ENCODE peak calls at places on chromosomes 7 and 10, in nine cellular contexts. H is ovary, Q is endothelial cell of umbilical vein, F is A549, V is prostate gland, L is uterus, K is GM12892, D is suprapubic skin, G is Peyer's patch. E is an unnamed sample.
A peak's percentile ranks its signal among the peaks of the same experiment; 100 is the strongest.

GRCh38 chr10:132606536-132607316 is 69.1 kb downstream of the INPP5A start:
- DNase-seq in H (peak; percentile 82), Q (no peak), F (no peak), V (no peak), L (peak; percentile 73), K (no peak), D (peak; percentile 51), G (peak; percentile 49), E (no peak)

GRCh38 chr7:44979481-44980392 is 922 bp upstream of the MYO1G start:
- DNase-seq in H (no peak), Q (no peak), F (peak; percentile 40), V (no peak), L (no peak), K (no peak), D (peak; percentile 53), G (no peak), E (no peak)

GRCh38 chr10:4655406-4655805 is 170.6 kb upstream of the AKR1E2 start:
- DNase-seq in H (no peak), Q (no peak), F (no peak), V (no peak), L (no peak), K (no peak), D (no peak), G (no peak), E (no peak)

GRCh38 chr7:82039621-82040020 is 269.8 kb upstream of the HGF start:
- DNase-seq in H (no peak), Q (peak; percentile 53), F (no peak), V (no peak), L (no peak), K (no peak), D (no peak), G (no peak), E (no peak)

GRCh38 chr10:132883391-132883881 is 58.9 kb downstream of the CFAP46 start:
- DNase-seq in H (no peak), Q (no peak), F (no peak), V (no peak), L (peak; percentile 4), K (no peak), D (peak; percentile 30), G (peak; percentile 26), E (no peak)

GRCh38 chr7:85693326-85693725 is 506.5 kb upstream of the SEMA3D start:
- DNase-seq in H (no peak), Q (no peak), F (no peak), V (no peak), L (no peak), K (no peak), D (no peak), G (no peak), E (no peak)

GRCh38 chr7:101959829-101960228 is 142.4 kb downstream of the CUX1 start:
- DNase-seq in H (no peak), Q (no peak), F (no peak), V (peak; percentile 32), L (no peak), K (no peak), D (no peak), G (no peak), E (no peak)

GRCh38 chr10:49508654-49509053 is 30.3 kb downstream of the ERCC6 start:
- DNase-seq in H (no peak), Q (no peak), F (no peak), V (peak; percentile 15), L (no peak), K (no peak), D (no peak), G (no peak), E (no peak)

GRCh38 chr7:46178685-46179084 is 257.6 kb upstream of the IGFBP3 start:
- DNase-seq in H (no peak), Q (no peak), F (no peak), V (no peak), L (no peak), K (no peak), D (no peak), G (no peak), E (peak; percentile 44)

GRCh38 chr10:129927351-129928120 is 36.5 kb downstream of the EBF3 start:
- DNase-seq in H (no peak), Q (no peak), F (no peak), V (no peak), L (no peak), K (no peak), D (no peak), G (no peak), E (no peak)

GRCh38 chr10:97861924-97862323 is 12.3 kb downstream of the GOLGA7B start:
- DNase-seq in H (no peak), Q (no peak), F (no peak), V (no peak), L (no peak), K (no peak), D (no peak), G (no peak), E (no peak)

GRCh38 chr10:3467052-3467906 is 294.7 kb upstream of the PITRM1 start:
- DNase-seq in H (peak; percentile 65), Q (peak; percentile 99), F (peak; percentile 98), V (peak; percentile 68), L (peak; percentile 81), K (no peak), D (peak; percentile 96), G (peak; percentile 74), E (peak; percentile 27)

GRCh38 chr10:3470191-3470590 is 297.6 kb upstream of the PITRM1 start:
- DNase-seq in H (no peak), Q (no peak), F (no peak), V (no peak), L (no peak), K (no peak), D (no peak), G (no peak), E (no peak)

GRCh38 chr10:3471497-3471896 is 298.9 kb upstream of the PITRM1 start:
- DNase-seq in H (no peak), Q (no peak), F (no peak), V (no peak), L (no peak), K (no peak), D (no peak), G (peak; percentile 34), E (no peak)

GRCh38 chr10:3469639-3470020 is 297.0 kb upstream of the PITRM1 start:
- DNase-seq in H (no peak), Q (no peak), F (no peak), V (no peak), L (no peak), K (no peak), D (no peak), G (no peak), E (no peak)

DNA sequence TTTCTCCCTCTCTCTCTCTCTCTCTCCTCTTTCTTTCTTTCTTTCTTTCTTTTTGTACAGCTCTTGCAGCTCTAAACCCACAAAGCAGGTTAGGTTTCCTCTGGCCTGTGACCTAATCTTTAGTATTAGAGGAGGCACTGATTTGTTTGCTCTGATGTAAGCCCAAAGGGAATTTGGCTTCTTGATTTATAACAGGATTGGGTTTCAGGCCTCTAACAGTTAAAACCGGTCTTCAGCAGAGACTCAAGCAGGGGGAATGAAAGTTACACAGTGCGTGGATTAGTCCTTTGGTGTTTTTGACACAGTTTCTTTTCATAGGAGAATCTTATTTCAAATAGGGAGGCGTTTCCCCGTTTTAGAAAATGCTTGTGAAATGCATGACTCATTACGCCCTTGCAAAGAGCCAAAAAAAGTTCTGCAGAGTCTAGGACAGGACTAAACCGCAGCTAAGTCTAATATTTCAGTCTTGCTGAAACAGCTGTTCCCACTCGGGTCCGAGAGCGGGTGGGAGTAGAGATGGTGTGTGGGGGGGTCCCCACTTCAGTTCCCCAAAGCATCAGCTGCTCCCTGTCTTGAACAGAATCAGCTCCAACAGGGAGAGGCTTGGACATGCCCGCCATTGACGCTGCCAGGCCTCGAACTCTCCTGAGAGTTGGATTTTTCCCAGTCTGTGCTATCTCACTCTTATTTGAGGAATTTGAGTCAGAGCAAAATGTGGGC is 296.5 kb upstream of the PITRM1 start:
- DNase-seq in H (peak; percentile 41), Q (peak; percentile 75), F (peak; percentile 79), V (peak; percentile 63), L (peak; percentile 69), K (no peak), D (peak; percentile 78), G (no peak), E (peak; percentile 13)
- TF ChIP-seq POLR2A in H (no peak), Q (no peak), F (no peak), V (no peak), L (peak; percentile 38), K (no peak), D (peak; percentile 74), G (no peak), E (no peak)

DNA sequence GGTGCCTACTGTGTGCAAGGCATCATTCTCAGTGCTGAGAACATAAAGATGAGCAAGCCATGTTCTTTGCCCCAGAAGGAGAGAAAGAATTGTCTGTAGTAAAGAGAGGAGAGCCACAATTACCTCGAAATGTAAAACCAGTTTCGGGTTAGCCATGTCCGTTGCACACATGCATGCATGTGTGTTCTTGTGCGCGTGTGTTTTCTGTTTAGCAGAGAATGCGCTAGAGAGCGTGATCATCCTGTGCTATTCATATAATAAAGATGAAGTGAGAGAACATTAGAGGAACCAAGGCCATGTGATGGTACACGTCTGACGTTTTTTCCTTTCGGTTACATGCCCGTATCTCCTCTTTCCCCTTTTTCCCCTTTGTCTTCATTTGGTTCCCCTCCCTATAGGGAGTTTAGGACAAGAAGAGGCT is 158.2 kb downstream of the CELF2 start:
- DNase-seq in H (no peak), Q (no peak), F (no peak), V (no peak), L (no peak), K (no peak), D (no peak), G (peak; percentile 75), E (no peak)
- TF ChIP-seq POLR2A in H (no peak), Q (no peak), F (no peak), V (no peak), L (no peak), K (peak; percentile 52), D (no peak), G (no peak), E (no peak)

GRCh38 chr10:103918053-103918846 is at the start of gene STN1:
- DNase-seq in H (peak; percentile 98), Q (peak; percentile 96), F (peak; percentile 97), V (peak; percentile 97), L (peak; percentile 98), K (peak; percentile 87), D (peak; percentile 98), G (peak; percentile 99), E (peak; percentile 87)
- TF ChIP-seq POLR2A in H (peak; percentile 83), Q (peak; percentile 81), F (peak; percentile 86), V (peak; percentile 89), L (peak; percentile 92), K (peak; percentile 93), D (peak; percentile 80), G (peak; percentile 99), E (peak; percentile 87)

GRCh38 chr10:110857265-110858158 is 14.2 kb upstream of the PDCD4 start:
- DNase-seq in H (no peak), Q (peak; percentile 14), F (no peak), V (peak; percentile 65), L (peak; percentile 78), K (no peak), D (no peak), G (peak; percentile 88), E (no peak)
- TF ChIP-seq POLR2A in H (no peak), Q (no peak), F (no peak), V (no peak), L (no peak), K (no peak), D (no peak), G (peak; percentile 73), E (no peak)